ENCODE peak calls at places on chromosomes 13 and 19, in eight cellular contexts. K is fibroblast of lung, M is AG04450, H is spleen, L is heart left ventricle, O is foreskin fibroblast, U is fibroblast of the aortic adventitia, P is GM12878. B is an unnamed sample.

GRCh38 chr19:46691948-46692347 is 25.0 kb downstream of the PRKD2 start:
- DNase-seq in K (no peak), M (no peak), H (no peak), L (no peak), O (no peak), U (no peak), P (no peak), B (no peak)

GRCh38 chr19:11848594-11849263 is at the start of gene ZNF439:
- DNase-seq in K (peak), M (peak), H (peak), L (peak), O (peak), U (peak), P (peak), B (no peak)

GRCh38 chr13:33199282-33199850 is 86.2 kb downstream of the STARD13 start:
- DNase-seq in K (no peak), M (no peak), H (no peak), L (no peak), O (no peak), U (no peak), P (no peak), B (no peak)

GRCh38 chr19:40982594-40983101 is 8.4 kb upstream of the CYP2B6 start:
- DNase-seq in K (peak), M (no peak), H (no peak), L (no peak), O (peak), U (peak), P (no peak), B (no peak)

GRCh38 chr19:15250635-15250993 is 18.4 kb upstream of the EPHX3 start:
- DNase-seq in K (no peak), M (no peak), H (no peak), L (no peak), O (no peak), U (no peak), P (no peak), B (no peak)

GRCh38 chr13:64239372-64239771 is 2823.7 kb upstream of the PCDH20 start:
- DNase-seq in K (peak), M (no peak), H (no peak), L (no peak), O (peak), U (peak), P (no peak), B (peak)

GRCh38 chr19:55229145-55229788 is 704 bp upstream of the TMEM86B start:
- DNase-seq in K (no peak), M (no peak), H (no peak), L (no peak), O (no peak), U (no peak), P (no peak), B (no peak)

GRCh38 chr13:103299079-103299478 is 232.9 kb upstream of the SLC10A2 start:
- DNase-seq in K (no peak), M (no peak), H (no peak), L (no peak), O (no peak), U (no peak), P (no peak), B (no peak)

GRCh38 chr13:114025432-114026127 is 51.7 kb upstream of the C13orf46 start:
- DNase-seq in K (peak), M (peak), H (no peak), L (no peak), O (peak), U (peak), P (no peak), B (peak)

GRCh38 chr19:45876411-45877197 is 9.3 kb downstream of the IRF2BP1 start:
- DNase-seq in K (peak), M (no peak), H (no peak), L (peak), O (no peak), U (no peak), P (no peak), B (no peak)

GRCh38 chr19:37914908-37915307 is 7.9 kb downstream of the SIPA1L3 start:
- DNase-seq in K (no peak), M (no peak), H (no peak), L (no peak), O (no peak), U (no peak), P (peak), B (no peak)

GRCh38 chr19:48321622-48322591 is 3.4 kb upstream of the EMP3 start:
- DNase-seq in K (peak), M (peak), H (peak), L (peak), O (peak), U (peak), P (peak), B (peak)

GRCh38 chr13:77521194-77521593 is 14.3 kb upstream of the SCEL start:
- DNase-seq in K (no peak), M (no peak), H (no peak), L (no peak), O (peak), U (peak), P (no peak), B (no peak)

GRCh38 chr19:18013621-18014111 is 5.7 kb downstream of the ARRDC2 start:
- DNase-seq in K (no peak), M (no peak), H (no peak), L (peak), O (no peak), U (no peak), P (no peak), B (no peak)

GRCh38 chr19:39187552-39187943 is 9.2 kb upstream of the NCCRP1 start:
- DNase-seq in K (no peak), M (no peak), H (no peak), L (no peak), O (no peak), U (no peak), P (no peak), B (no peak)

GRCh38 chr19:798415-799075 is 1.3 kb downstream of the PTBP1 start:
- DNase-seq in K (no peak), M (no peak), H (peak), L (peak), O (no peak), U (peak), P (no peak), B (no peak)

GRCh38 chr13:66967825-66968597 is 262.1 kb downstream of the PCDH9 start:
- DNase-seq in K (no peak), M (no peak), H (no peak), L (no peak), O (no peak), U (peak), P (no peak), B (no peak)

GRCh38 chr19:9936151-9937000 is at the start of gene OLFM2:
- DNase-seq in K (no peak), M (no peak), H (no peak), L (peak), O (no peak), U (no peak), P (no peak), B (no peak)

GRCh38 chr19:38400361-38400760 is 2.5 kb upstream of the FAM98C start:
- DNase-seq in K (no peak), M (no peak), H (no peak), L (no peak), O (peak), U (no peak), P (no peak), B (no peak)

GRCh38 chr13:101341464-101341863 is 74.8 kb downstream of the NALCN start:
- DNase-seq in K (no peak), M (no peak), H (no peak), L (no peak), O (peak), U (peak), P (no peak), B (no peak)

GRCh38 chr13:113186061-113186900 is 22.2 kb downstream of the PCID2 start:
- DNase-seq in K (no peak), M (no peak), H (no peak), L (no peak), O (peak), U (no peak), P (peak), B (no peak)

GRCh38 chr19:1854542-1855039 is 6.3 kb upstream of the REXO1 start:
- DNase-seq in K (no peak), M (no peak), H (peak), L (peak), O (no peak), U (no peak), P (no peak), B (no peak)
- H3K4me3 ChIP-seq in K (no peak), M (peak), H (peak), L (peak), O (peak), U (peak), P (no peak), B (peak)

DNA sequence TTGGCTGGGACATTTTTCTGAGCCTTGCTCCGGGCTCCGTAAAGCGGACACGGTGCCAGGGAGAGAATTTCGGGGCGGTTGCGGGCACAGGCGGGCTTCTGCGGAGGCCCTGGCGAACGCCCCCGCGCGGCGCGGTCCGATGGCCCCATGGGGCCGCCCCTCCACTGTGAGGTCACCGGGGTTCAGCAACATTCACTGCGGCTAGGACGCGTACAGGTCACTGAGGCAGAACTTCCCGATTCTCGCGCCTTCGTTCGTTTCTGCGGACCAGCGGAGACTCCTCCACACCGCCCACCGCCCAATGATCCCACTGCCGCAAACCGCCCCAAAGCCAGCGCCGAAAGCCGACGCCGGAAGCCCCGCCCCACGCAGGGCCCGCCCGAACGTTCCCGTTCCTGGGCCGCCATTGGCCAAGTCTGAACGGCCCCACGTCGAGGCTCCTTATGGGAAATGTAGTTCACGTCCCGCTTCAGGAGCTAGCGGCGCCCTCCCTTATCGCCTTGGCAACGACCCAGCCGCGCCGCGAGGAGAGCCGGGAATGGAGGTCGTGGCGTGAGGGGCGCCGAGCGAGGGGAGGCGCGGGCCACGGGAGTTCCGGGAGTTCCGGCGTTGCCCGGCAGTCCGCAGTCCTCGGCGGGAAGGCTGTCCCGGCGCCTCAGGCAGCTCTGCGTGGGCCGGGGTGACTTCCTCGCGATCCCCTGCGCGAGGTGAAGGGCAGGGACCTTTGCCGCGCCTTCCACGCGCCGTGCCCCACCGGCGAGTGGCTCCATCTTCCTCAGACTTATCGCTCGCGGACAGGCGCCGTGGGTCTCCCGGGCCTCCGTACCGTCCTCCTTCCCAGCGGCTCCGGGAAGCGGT is at the start of gene ZNF584:
- DNase-seq in K (peak), M (peak), H (peak), L (peak), O (peak), U (peak), P (peak), B (peak)
- TF ChIP-seq CTCF in K (no peak), M (peak), H (no peak), L (no peak), O (peak), U (peak), P (no peak), B (no peak)

DNA sequence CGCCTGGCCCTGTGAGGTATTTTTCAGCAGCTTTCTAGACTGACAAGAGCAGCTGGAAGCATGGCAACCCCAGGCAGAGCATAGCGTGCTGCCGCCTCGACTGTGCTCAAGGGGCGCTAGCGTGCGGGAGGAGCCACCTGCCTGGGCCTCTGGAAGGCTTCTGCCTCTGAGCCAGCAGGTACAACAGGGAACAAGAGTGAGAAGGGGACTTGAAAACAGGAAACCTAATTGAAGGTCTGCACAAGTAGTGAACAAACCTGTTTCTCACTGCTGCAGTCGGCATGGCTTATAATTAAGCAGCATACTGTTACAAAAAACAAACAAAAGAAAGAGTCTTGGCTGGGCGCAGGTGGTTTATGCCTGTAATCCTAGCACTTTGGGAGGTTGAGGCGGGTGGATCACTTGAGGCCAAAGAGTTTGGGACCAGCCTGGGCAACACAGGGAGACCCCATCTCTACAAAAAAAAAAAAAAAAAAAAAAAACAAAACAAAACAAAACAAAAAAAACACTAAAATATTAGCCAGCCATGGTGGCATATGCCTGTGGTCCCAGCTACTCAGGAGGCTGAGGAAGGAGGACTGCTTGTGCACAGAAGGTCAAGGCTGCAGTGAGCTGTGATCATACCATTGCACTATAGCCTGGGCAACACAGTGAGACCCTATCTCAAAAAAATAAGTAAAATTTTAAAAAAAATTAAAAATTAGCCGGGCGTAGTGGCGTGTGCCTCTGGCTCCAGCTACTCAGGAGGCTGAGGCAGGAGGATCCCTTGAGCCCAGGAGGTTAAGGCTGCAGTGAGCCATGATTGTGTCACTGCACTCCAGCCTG is 12.6 kb upstream of the GARRE1 start:
- DNase-seq in K (no peak), M (no peak), H (no peak), L (no peak), O (no peak), U (no peak), P (no peak), B (no peak)
- H3K4me3 ChIP-seq in K (no peak), M (no peak), H (no peak), L (no peak), O (no peak), U (no peak), P (no peak), B (no peak)

GRCh38 chr13:49437705-49438104 is 6.2 kb downstream of the CAB39L start:
- DNase-seq in K (no peak), M (no peak), H (no peak), L (no peak), O (no peak), U (no peak), P (no peak), B (no peak)

GRCh38 chr13:49441312-49441711 is 2.6 kb downstream of the CAB39L start:
- DNase-seq in K (no peak), M (no peak), H (no peak), L (no peak), O (no peak), U (no peak), P (no peak), B (no peak)

GRCh38 chr13:49439609-49440008 is 4.3 kb downstream of the CAB39L start:
- DNase-seq in K (no peak), M (no peak), H (no peak), L (no peak), O (no peak), U (no peak), P (no peak), B (no peak)

GRCh38 chr13:49435992-49436391 is 7.9 kb downstream of the CAB39L start:
- DNase-seq in K (peak), M (no peak), H (no peak), L (no peak), O (no peak), U (peak), P (no peak), B (no peak)

GRCh38 chr13:49436890-49437289 is 7.0 kb downstream of the CAB39L start:
- DNase-seq in K (peak), M (no peak), H (no peak), L (peak), O (peak), U (peak), P (no peak), B (no peak)
- TF ChIP-seq CTCF in K (no peak), M (peak), H (no peak), L (no peak), O (no peak), U (no peak), P (no peak), B (no peak)

GRCh38 chr13:24272452-24273161 is 36.8 kb upstream of the C1QTNF9 start:
- DNase-seq in K (no peak), M (no peak), H (peak), L (no peak), O (no peak), U (no peak), P (no peak), B (no peak)
- H3K4me3 ChIP-seq in K (peak), M (peak), H (peak), L (peak), O (no peak), U (no peak), P (peak), B (no peak)

B was measured in HFF-Myc.